ENCODE peak calls at places on chromosomes 3 and 15, in nine cellular contexts. A is T-cell, Z is NCI-H1436 treated with DMSO at 0.1 percent for 48 hours, W is A172, V is mammary epithelial cell, E is fibroblast of the aortic adventitia, Q is HTR-8/SVneo, C is hippocampal formation, M is NCI-H2107. S is an unnamed sample.

GRCh38 chr3:38576131-38577088 is 73.1 kb downstream of the SCN5A start:
- DNase-seq in A (peak), Z (no peak), W (no peak), V (no peak), E (no peak), Q (no peak), C (no peak), M (no peak), S (no peak)

GRCh38 chr3:138124689-138125420 is 7.3 kb downstream of the A4GNT start:
- DNase-seq in A (no peak), Z (no peak), W (no peak), V (peak), E (peak), Q (peak), C (peak), M (no peak), S (no peak)

GRCh38 chr15:101492752-101493692 is 3.5 kb upstream of the PCSK6 start:
- DNase-seq in A (no peak), Z (no peak), W (no peak), V (no peak), E (no peak), Q (no peak), C (peak), M (no peak), S (no peak)

GRCh38 chr3:73623996-73624362 is 762 bp downstream of the PDZRN3 start:
- DNase-seq in A (no peak), Z (no peak), W (no peak), V (peak), E (peak), Q (no peak), C (no peak), M (no peak), S (peak)

GRCh38 chr15:58985443-58985842 is 2.0 kb upstream of the RNF111 start:
- DNase-seq in A (no peak), Z (no peak), W (no peak), V (no peak), E (peak), Q (no peak), C (no peak), M (no peak), S (no peak)

GRCh38 chr15:67918205-67918861 is 78.5 kb upstream of the RNU6-1 start:
- DNase-seq in A (no peak), Z (no peak), W (no peak), V (no peak), E (no peak), Q (no peak), C (no peak), M (no peak), S (no peak)

GRCh38 chr3:170410428-170411029 is 8.1 kb upstream of the CLDN11 start:
- DNase-seq in A (no peak), Z (no peak), W (peak), V (no peak), E (peak), Q (peak), C (peak), M (no peak), S (no peak)

GRCh38 chr15:75733761-75734651 is 21.4 kb upstream of the CSPG4 start:
- DNase-seq in A (no peak), Z (no peak), W (peak), V (no peak), E (no peak), Q (no peak), C (no peak), M (no peak), S (no peak)

GRCh38 chr3:194069421-194070219 is 66.3 kb upstream of the HES1 start:
- DNase-seq in A (no peak), Z (no peak), W (no peak), V (peak), E (peak), Q (no peak), C (no peak), M (no peak), S (no peak)

GRCh38 chr15:90774731-90775521 is 57.8 kb downstream of the BLM start:
- DNase-seq in A (no peak), Z (no peak), W (peak), V (peak), E (peak), Q (peak), C (no peak), M (no peak), S (peak)

GRCh38 chr3:13364602-13365271 is 55.4 kb downstream of the NUP210 start:
- DNase-seq in A (no peak), Z (no peak), W (no peak), V (no peak), E (no peak), Q (no peak), C (no peak), M (no peak), S (no peak)

GRCh38 chr3:157282261-157283191 is 122.6 kb upstream of the CCNL1 start:
- DNase-seq in A (no peak), Z (no peak), W (peak), V (peak), E (peak), Q (peak), C (no peak), M (no peak), S (peak)

GRCh38 chr3:167895178-167895577 is 159.7 kb downstream of the SERPINI1 start:
- DNase-seq in A (no peak), Z (no peak), W (no peak), V (no peak), E (no peak), Q (no peak), C (no peak), M (no peak), S (no peak)

GRCh38 chr3:172751188-172751571 is 654 bp downstream of the ECT2 start:
- DNase-seq in A (no peak), Z (no peak), W (peak), V (peak), E (peak), Q (no peak), C (no peak), M (peak), S (peak)

GRCh38 chr3:190281308-190282051 is 40.8 kb downstream of the CLDN1 start:
- DNase-seq in A (no peak), Z (no peak), W (no peak), V (no peak), E (peak), Q (no peak), C (no peak), M (no peak), S (no peak)

GRCh38 chr15:60745469-60745971 is 266.6 kb upstream of the ICE2 start:
- DNase-seq in A (no peak), Z (no peak), W (no peak), V (no peak), E (peak), Q (no peak), C (no peak), M (no peak), S (peak)

GRCh38 chr3:172447611-172448579 is at the start of gene GHSR:
- DNase-seq in A (no peak), Z (no peak), W (no peak), V (no peak), E (no peak), Q (no peak), C (no peak), M (no peak), S (no peak)

GRCh38 chr15:48375767-48376166 is 44.5 kb downstream of the DUT start:
- DNase-seq in A (no peak), Z (no peak), W (no peak), V (no peak), E (no peak), Q (no peak), C (no peak), M (no peak), S (no peak)

GRCh38 chr3:58531956-58532355 is 5.0 kb downstream of the ACOX2 start:
- DNase-seq in A (no peak), Z (no peak), W (no peak), V (peak), E (no peak), Q (no peak), C (no peak), M (no peak), S (no peak)

GRCh38 chr3:72452745-72453144 is 395.5 kb downstream of the SHQ1 start:
- DNase-seq in A (no peak), Z (no peak), W (no peak), V (no peak), E (no peak), Q (no peak), C (no peak), M (no peak), S (no peak)

GRCh38 chr3:73530030-73530411 is 94.7 kb downstream of the PDZRN3 start:
- DNase-seq in A (no peak), Z (no peak), W (no peak), V (no peak), E (peak), Q (no peak), C (no peak), M (no peak), S (no peak)

GRCh38 chr3:106333911-106334618 is 465.3 kb upstream of the CBLB start:
- DNase-seq in A (no peak), Z (no peak), W (peak), V (peak), E (peak), Q (no peak), C (no peak), M (no peak), S (no peak)

GRCh38 chr3:54146383-54147239 is 24.3 kb downstream of the CACNA2D3 start:
- DNase-seq in A (no peak), Z (no peak), W (peak), V (peak), E (no peak), Q (peak), C (peak), M (no peak), S (peak)

GRCh38 chr15:76006136-76006778 is 6.0 kb downstream of the NRG4 start:
- DNase-seq in A (no peak), Z (no peak), W (peak), V (peak), E (peak), Q (no peak), C (no peak), M (no peak), S (peak)

GRCh38 chr3:111246967-111247760 is 175.5 kb downstream of the NECTIN3 start:
- DNase-seq in A (no peak), Z (no peak), W (peak), V (peak), E (peak), Q (no peak), C (no peak), M (no peak), S (peak)

GRCh38 chr15:99438222-99438592 is 127.6 kb upstream of the MEF2A start:
- DNase-seq in A (peak), Z (no peak), W (no peak), V (no peak), E (no peak), Q (no peak), C (no peak), M (no peak), S (no peak)

GRCh38 chr15:71455107-71455506 is 339.8 kb downstream of the THSD4 start:
- DNase-seq in A (no peak), Z (peak), W (no peak), V (no peak), E (no peak), Q (no peak), C (no peak), M (peak), S (no peak)

GRCh38 chr3:102536479-102536878 is 101.7 kb downstream of the ZPLD1 start:
- DNase-seq in A (no peak), Z (peak), W (peak), V (peak), E (peak), Q (peak), C (peak), M (no peak), S (no peak)

GRCh38 chr3:152352559-152352958 is 83.8 kb downstream of the MBNL1 start:
- DNase-seq in A (no peak), Z (no peak), W (peak), V (no peak), E (no peak), Q (no peak), C (no peak), M (no peak), S (no peak)

GRCh38 chr3:107877936-107878335 is 212.9 kb downstream of the CD47 start:
- DNase-seq in A (no peak), Z (no peak), W (no peak), V (no peak), E (no peak), Q (no peak), C (no peak), M (no peak), S (no peak)